ENCODE peak calls at places on chromosome 2, in six cellular contexts. One of them, this sample, is unnamed.
A peak's percentile ranks its signal among the peaks of the same experiment; 100 is the strongest.

GRCh38 chr2:12504443-12504842 is 212.3 kb upstream of the TRIB2 start:
- DNase-seq in IMR-90: peak; percentile 57
- DNase-seq in HEK293T: no peak
- DNase-seq in A549: no peak
- DNase-seq in GM12878: peak; percentile 55
- DNase-seq in HepG2: no peak
- DNase-seq in this sample: peak; percentile 22

GRCh38 chr2:63888490-63889402 is 47.0 kb downstream of the UGP2 start:
- DNase-seq in IMR-90: peak; percentile 48
- DNase-seq in HEK293T: peak; percentile 70
- DNase-seq in A549: peak; percentile 65
- DNase-seq in GM12878: peak; percentile 8
- DNase-seq in HepG2: peak; percentile 65
- DNase-seq in this sample: peak; percentile 67

GRCh38 chr2:163407296-163407695 is 328.5 kb downstream of the FIGN start:
- DNase-seq in IMR-90: peak; percentile 18
- DNase-seq in HEK293T: no peak
- DNase-seq in A549: no peak
- DNase-seq in GM12878: no peak
- DNase-seq in HepG2: no peak
- DNase-seq in this sample: no peak

GRCh38 chr2:101337877-101338276 is 29.4 kb upstream of the RNF149 start:
- DNase-seq in IMR-90: peak; percentile 43
- DNase-seq in HEK293T: no peak
- DNase-seq in A549: no peak
- DNase-seq in GM12878: no peak
- DNase-seq in HepG2: no peak
- DNase-seq in this sample: no peak

GRCh38 chr2:16126141-16126968 is 186.0 kb downstream of the MYCN start:
- DNase-seq in IMR-90: no peak
- DNase-seq in HEK293T: no peak
- DNase-seq in A549: no peak
- DNase-seq in GM12878: no peak
- DNase-seq in HepG2: no peak
- DNase-seq in this sample: no peak

GRCh38 chr2:21431078-21431477 is 307.3 kb downstream of the TDRD15 start:
- DNase-seq in IMR-90: no peak
- DNase-seq in HEK293T: no peak
- DNase-seq in A549: no peak
- DNase-seq in GM12878: no peak
- DNase-seq in HepG2: no peak
- DNase-seq in this sample: no peak

GRCh38 chr2:25165992-25166618 is 2.3 kb downstream of the POMC start:
- DNase-seq in IMR-90: no peak
- DNase-seq in HEK293T: peak; percentile 30
- DNase-seq in A549: peak; percentile 61
- DNase-seq in GM12878: peak; percentile 49
- DNase-seq in HepG2: peak; percentile 39
- DNase-seq in this sample: no peak

GRCh38 chr2:231369580-231370428 is 25.7 kb upstream of the B3GNT7 start:
- DNase-seq in IMR-90: no peak
- DNase-seq in HEK293T: no peak
- DNase-seq in A549: no peak
- DNase-seq in GM12878: no peak
- DNase-seq in HepG2: no peak
- DNase-seq in this sample: no peak

GRCh38 chr2:147086715-147087114 is 758.1 kb upstream of the ACVR2A start:
- DNase-seq in IMR-90: no peak
- DNase-seq in HEK293T: no peak
- DNase-seq in A549: no peak
- DNase-seq in GM12878: no peak
- DNase-seq in HepG2: no peak
- DNase-seq in this sample: no peak

GRCh38 chr2:142742301-142743214 is 134.9 kb upstream of the KYNU start:
- DNase-seq in IMR-90: peak; percentile 91
- DNase-seq in HEK293T: no peak
- DNase-seq in A549: peak; percentile 56
- DNase-seq in GM12878: no peak
- DNase-seq in HepG2: no peak
- DNase-seq in this sample: no peak

GRCh38 chr2:55431982-55432627 is 12.4 kb upstream of the CCDC88A start:
- DNase-seq in IMR-90: peak; percentile 56
- DNase-seq in HEK293T: peak; percentile 25
- DNase-seq in A549: peak; percentile 56
- DNase-seq in GM12878: no peak
- DNase-seq in HepG2: peak; percentile 32
- DNase-seq in this sample: peak; percentile 22

GRCh38 chr2:156452971-156453370 is 16.8 kb downstream of the GPD2 start:
- DNase-seq in IMR-90: no peak
- DNase-seq in HEK293T: no peak
- DNase-seq in A549: no peak
- DNase-seq in GM12878: no peak
- DNase-seq in HepG2: no peak
- DNase-seq in this sample: no peak

GRCh38 chr2:98749053-98749450 is 18.1 kb upstream of the MGAT4A start:
- DNase-seq in IMR-90: no peak
- DNase-seq in HEK293T: no peak
- DNase-seq in A549: no peak
- DNase-seq in GM12878: no peak
- DNase-seq in HepG2: no peak
- DNase-seq in this sample: no peak

GRCh38 chr2:201257381-201257940 is 2.9 kb upstream of the CASP8 start:
- DNase-seq in IMR-90: peak; percentile 5
- DNase-seq in HEK293T: no peak
- DNase-seq in A549: no peak
- DNase-seq in GM12878: no peak
- DNase-seq in HepG2: no peak
- DNase-seq in this sample: peak; percentile 37

GRCh38 chr2:96952976-96953610 is 33.3 kb downstream of the FAM178B start:
- DNase-seq in IMR-90: peak; percentile 42
- DNase-seq in HEK293T: no peak
- DNase-seq in A549: no peak
- DNase-seq in GM12878: no peak
- DNase-seq in HepG2: no peak
- DNase-seq in this sample: no peak

GRCh38 chr2:18976112-18976961 is 382.1 kb downstream of the OSR1 start:
- DNase-seq in IMR-90: peak; percentile 94
- DNase-seq in HEK293T: no peak
- DNase-seq in A549: no peak
- DNase-seq in GM12878: no peak
- DNase-seq in HepG2: no peak
- DNase-seq in this sample: no peak

GRCh38 chr2:46339200-46339599 is 42.0 kb downstream of the EPAS1 start:
- DNase-seq in IMR-90: no peak
- DNase-seq in HEK293T: no peak
- DNase-seq in A549: no peak
- DNase-seq in GM12878: no peak
- DNase-seq in HepG2: no peak
- DNase-seq in this sample: no peak

GRCh38 chr2:217821536-217822147 is 181.2 kb downstream of the TNS1 start:
- DNase-seq in IMR-90: no peak
- DNase-seq in HEK293T: no peak
- DNase-seq in A549: no peak
- DNase-seq in GM12878: no peak
- DNase-seq in HepG2: no peak
- DNase-seq in this sample: no peak

GRCh38 chr2:43898134-43898957 is 59.6 kb downstream of the ABCG8 start:
- DNase-seq in IMR-90: peak; percentile 8
- DNase-seq in HEK293T: peak; percentile 64
- DNase-seq in A549: peak; percentile 76
- DNase-seq in GM12878: no peak
- DNase-seq in HepG2: peak; percentile 22
- DNase-seq in this sample: peak; percentile 47

GRCh38 chr2:222424281-222424728 is at the start of gene SGPP2:
- DNase-seq in IMR-90: no peak
- DNase-seq in HEK293T: peak; percentile 33
- DNase-seq in A549: no peak
- DNase-seq in GM12878: no peak
- DNase-seq in HepG2: no peak
- DNase-seq in this sample: no peak

GRCh38 chr2:226915846-226916360 is 80.0 kb downstream of the RHBDD1 start:
- DNase-seq in IMR-90: peak; percentile 90
- DNase-seq in HEK293T: no peak
- DNase-seq in A549: no peak
- DNase-seq in GM12878: no peak
- DNase-seq in HepG2: no peak
- DNase-seq in this sample: no peak

GRCh38 chr2:201854221-201854801 is 48.0 kb downstream of the CDK15 start:
- DNase-seq in IMR-90: peak; percentile 99
- DNase-seq in HEK293T: no peak
- DNase-seq in A549: no peak
- DNase-seq in GM12878: no peak
- DNase-seq in HepG2: no peak
- DNase-seq in this sample: no peak

GRCh38 chr2:72965770-72966430 is 48.6 kb downstream of the EMX1 start:
- DNase-seq in IMR-90: no peak
- DNase-seq in HEK293T: no peak
- DNase-seq in A549: no peak
- DNase-seq in GM12878: no peak
- DNase-seq in HepG2: no peak
- DNase-seq in this sample: no peak

GRCh38 chr2:24857741-24858140 is 62.3 kb downstream of the ADCY3 start:
- DNase-seq in IMR-90: no peak
- DNase-seq in HEK293T: no peak
- DNase-seq in A549: no peak
- DNase-seq in GM12878: no peak
- DNase-seq in HepG2: no peak
- DNase-seq in this sample: no peak

GRCh38 chr2:184875911-184876310 is 277.6 kb downstream of the ZNF804A start:
- DNase-seq in IMR-90: no peak
- DNase-seq in HEK293T: no peak
- DNase-seq in A549: no peak
- DNase-seq in GM12878: no peak
- DNase-seq in HepG2: no peak
- DNase-seq in this sample: no peak

GRCh38 chr2:184877909-184878308 is 279.6 kb downstream of the ZNF804A start:
- DNase-seq in IMR-90: no peak
- DNase-seq in HEK293T: no peak
- DNase-seq in A549: no peak
- DNase-seq in GM12878: no peak
- DNase-seq in HepG2: no peak
- DNase-seq in this sample: no peak

GRCh38 chr2:184879671-184880070 is 281.3 kb downstream of the ZNF804A start:
- DNase-seq in IMR-90: no peak
- DNase-seq in HEK293T: no peak
- DNase-seq in A549: no peak
- DNase-seq in GM12878: no peak
- DNase-seq in HepG2: no peak
- DNase-seq in this sample: no peak

GRCh38 chr2:184875212-184875611 is 276.9 kb downstream of the ZNF804A start:
- DNase-seq in IMR-90: no peak
- DNase-seq in HEK293T: no peak
- DNase-seq in A549: no peak
- DNase-seq in GM12878: no peak
- DNase-seq in HepG2: no peak
- DNase-seq in this sample: no peak
- TF ChIP-seq BHLHE40 in IMR-90: no peak
- TF ChIP-seq BHLHE40 in HEK293T: no peak
- TF ChIP-seq BHLHE40 in A549: no peak
- TF ChIP-seq BHLHE40 in GM12878: no peak
- TF ChIP-seq BHLHE40 in HepG2: no peak
- TF ChIP-seq BHLHE40 in this sample: no peak

GRCh38 chr2:157466764-157467163 is 22.9 kb upstream of the CYTIP start:
- DNase-seq in IMR-90: no peak
- DNase-seq in HEK293T: no peak
- DNase-seq in A549: no peak
- DNase-seq in GM12878: no peak
- DNase-seq in HepG2: no peak
- DNase-seq in this sample: no peak
- TF ChIP-seq BHLHE40 in IMR-90: no peak
- TF ChIP-seq BHLHE40 in HEK293T: no peak
- TF ChIP-seq BHLHE40 in A549: no peak
- TF ChIP-seq BHLHE40 in GM12878: no peak
- TF ChIP-seq BHLHE40 in HepG2: no peak
- TF ChIP-seq BHLHE40 in this sample: no peak

DNA sequence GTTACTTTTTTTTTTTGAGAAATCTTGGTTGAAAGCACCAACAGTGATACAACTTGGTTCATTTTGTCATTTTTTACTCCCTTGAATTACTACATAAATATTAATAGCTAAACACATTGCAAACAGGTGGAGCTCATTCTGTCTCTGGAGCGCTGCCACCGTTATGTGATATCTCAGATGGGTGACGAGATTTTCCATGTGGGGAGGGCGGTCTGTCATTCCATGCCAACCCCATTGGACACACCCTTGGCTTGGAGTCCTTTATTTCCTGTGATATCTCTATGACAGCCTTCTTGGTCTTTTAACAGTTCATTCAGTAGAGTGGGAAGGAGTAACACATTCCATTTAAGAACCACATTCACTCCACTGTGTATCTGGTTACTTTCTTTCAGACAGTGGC is 794.8 kb downstream of the SATB2 start:
- DNase-seq in IMR-90: no peak
- DNase-seq in HEK293T: no peak
- DNase-seq in A549: no peak
- DNase-seq in GM12878: no peak
- DNase-seq in HepG2: no peak
- DNase-seq in this sample: no peak
- TF ChIP-seq BHLHE40 in IMR-90: no peak
- TF ChIP-seq BHLHE40 in HEK293T: no peak
- TF ChIP-seq BHLHE40 in A549: no peak
- TF ChIP-seq BHLHE40 in GM12878: no peak
- TF ChIP-seq BHLHE40 in HepG2: no peak
- TF ChIP-seq BHLHE40 in this sample: no peak

GRCh38 chr2:86393521-86394490 is 47.4 kb upstream of the KDM3A start:
- DNase-seq in IMR-90: peak; percentile 22
- DNase-seq in HEK293T: no peak
- DNase-seq in A549: no peak
- DNase-seq in GM12878: no peak
- DNase-seq in HepG2: no peak
- DNase-seq in this sample: no peak
- TF ChIP-seq BHLHE40 in IMR-90: no peak
- TF ChIP-seq BHLHE40 in HEK293T: no peak
- TF ChIP-seq BHLHE40 in A549: no peak
- TF ChIP-seq BHLHE40 in GM12878: no peak
- TF ChIP-seq BHLHE40 in HepG2: no peak
- TF ChIP-seq BHLHE40 in this sample: no peak

This sample was measured in K562.